ENCODE peak calls at places on chromosomes 6 and 20, in seven cellular contexts. E is posterior cingulate gyrus, U is M059J, P is glutamatergic neuron, T is mesendoderm, V is HEK293T, R is left cardiac atrium. H is an unnamed sample.

GRCh38 chr6:125058562-125058961 is 95.0 kb upstream of the TPD52L1 start:
- DNase-seq in P (no peak), R (no peak), E (no peak), T (no peak), U (no peak), V (no peak), H (no peak)

GRCh38 chr20:36085686-36086267 is 68.8 kb upstream of the EPB41L1 start:
- DNase-seq in U (peak; percentile 91), P (no peak), E (no peak), T (peak; percentile 91), R (no peak), V (no peak), H (no peak)

GRCh38 chr6:125014157-125014957 is 52.1 kb downstream of the RNF217 start:
- DNase-seq in U (peak; percentile 55), T (no peak), P (no peak), V (no peak), E (no peak), R (no peak), H (no peak)

GRCh38 chr6:4459032-4459431 is 317.2 kb upstream of the CDYL start:
- DNase-seq in U (peak; percentile 90), P (no peak), T (peak; percentile 9), R (peak; percentile 37), V (no peak), E (no peak), H (no peak)

GRCh38 chr20:60249436-60249835 is 291.2 kb downstream of the CDH26 start:
- DNase-seq in U (peak; percentile 100), R (no peak), P (no peak), T (peak; percentile 66), E (no peak), V (no peak), H (no peak)

GRCh38 chr6:36853325-36853724 is 14.1 kb upstream of the CPNE5 start:
- DNase-seq in R (peak; percentile 57), U (peak; percentile 98), E (no peak), T (no peak), P (no peak), V (no peak), H (no peak)

GRCh38 chr20:34074101-34074760 is 37.8 kb downstream of the EIF2S2 start:
- DNase-seq in E (no peak), P (no peak), V (no peak), T (peak; percentile 69), R (no peak), U (peak; percentile 42), H (no peak)

GRCh38 chr6:29925341-29926080 is 16.8 kb upstream of the HLA-A start:
- DNase-seq in U (no peak), P (no peak), R (no peak), V (no peak), E (no peak), T (no peak), H (no peak)

GRCh38 chr6:42449917-42450313 is 1.8 kb downstream of the TRERF1 start:
- DNase-seq in T (peak; percentile 64), V (no peak), U (peak; percentile 25), E (no peak), R (no peak), P (no peak), H (no peak)

GRCh38 chr6:13538084-13538483 is 36.3 kb upstream of the SIRT5 start:
- DNase-seq in T (peak; percentile 57), P (no peak), V (peak; percentile 50), U (peak; percentile 60), R (no peak), E (no peak), H (no peak)